ENCODE peak calls at places on chromosome 21, in four cellular contexts. W is mammary epithelial cell, R is K562, P is keratinocyte. F is an unnamed sample. For H3K9me3, the result is how much of the 10 kb centered on the place peaks cover.

GRCh38 chr21:42455196-42455595 is 40.8 kb downstream of the RSPH1 start:
- DNase-seq in W (peak), R (no peak), P (no peak), F (no peak)

GRCh38 chr21:43375827-43376795 is 50.8 kb downstream of the SIK1 start:
- DNase-seq in W (no peak), R (no peak), P (no peak), F (no peak)

GRCh38 chr21:30839304-30839703 is 9.7 kb upstream of the KRTAP7-1 start:
- DNase-seq in W (peak), R (peak), P (no peak), F (no peak)

GRCh38 chr21:17829472-17829871 is 10.3 kb upstream of the C21orf91 start:
- DNase-seq in W (peak), R (no peak), P (no peak), F (no peak)

GRCh38 chr21:27519357-27519756 is 552.5 kb upstream of the ADAMTS5 start:
- DNase-seq in W (peak), R (no peak), P (no peak), F (no peak)

GRCh38 chr21:20999567-21000169 is 1.5 kb downstream of the NCAM2 start:
- DNase-seq in W (peak), R (peak), P (no peak), F (peak)

GRCh38 chr21:42440187-42440792 is 36.6 kb downstream of the UBASH3A start:
- DNase-seq in W (no peak), R (no peak), P (no peak), F (no peak)

GRCh38 chr21:46634966-46635323 is 529 bp upstream of the PRMT2 start:
- DNase-seq in W (peak), R (peak), P (no peak), F (peak)

GRCh38 chr21:41768371-41769042 is 1.7 kb upstream of the RIPK4 start:
- DNase-seq in W (peak), R (peak), P (peak), F (peak)

GRCh38 chr21:33268736-33269441 is 2.7 kb downstream of the IL10RB start:
- DNase-seq in W (peak), R (no peak), P (peak), F (no peak)

GRCh38 chr21:28127390-28127789 is 865.3 kb downstream of the LTN1 start:
- DNase-seq in W (no peak), R (no peak), P (no peak), F (no peak)

GRCh38 chr21:43921602-43921978 is 56.6 kb downstream of the AGPAT3 start:
- DNase-seq in W (no peak), R (peak), P (no peak), F (no peak)

DNA sequence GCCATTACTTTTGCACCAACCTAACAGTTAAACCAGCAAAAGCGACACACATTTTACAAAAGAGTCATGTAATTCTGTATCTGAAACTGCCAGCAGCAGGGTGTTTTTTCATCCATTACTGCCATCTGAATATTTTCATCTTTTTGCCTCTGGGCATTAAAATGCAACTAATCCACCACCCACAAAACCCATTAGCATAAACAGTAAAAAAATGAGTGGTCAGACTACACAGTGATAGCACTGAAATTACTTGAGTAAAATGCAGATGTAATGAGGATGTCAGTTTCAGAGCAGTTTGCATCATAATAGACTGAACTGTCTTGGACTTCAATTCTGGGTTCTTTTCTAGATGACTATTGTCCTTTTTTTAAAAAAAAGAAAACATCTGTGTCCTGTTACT is 132.3 kb downstream of the GABPA start:
- DNase-seq in W (no peak), R (no peak), P (no peak), F (peak)
- H3K9ac ChIP-seq in W (no peak), R (no peak), P (no peak), F (peak)

DNA sequence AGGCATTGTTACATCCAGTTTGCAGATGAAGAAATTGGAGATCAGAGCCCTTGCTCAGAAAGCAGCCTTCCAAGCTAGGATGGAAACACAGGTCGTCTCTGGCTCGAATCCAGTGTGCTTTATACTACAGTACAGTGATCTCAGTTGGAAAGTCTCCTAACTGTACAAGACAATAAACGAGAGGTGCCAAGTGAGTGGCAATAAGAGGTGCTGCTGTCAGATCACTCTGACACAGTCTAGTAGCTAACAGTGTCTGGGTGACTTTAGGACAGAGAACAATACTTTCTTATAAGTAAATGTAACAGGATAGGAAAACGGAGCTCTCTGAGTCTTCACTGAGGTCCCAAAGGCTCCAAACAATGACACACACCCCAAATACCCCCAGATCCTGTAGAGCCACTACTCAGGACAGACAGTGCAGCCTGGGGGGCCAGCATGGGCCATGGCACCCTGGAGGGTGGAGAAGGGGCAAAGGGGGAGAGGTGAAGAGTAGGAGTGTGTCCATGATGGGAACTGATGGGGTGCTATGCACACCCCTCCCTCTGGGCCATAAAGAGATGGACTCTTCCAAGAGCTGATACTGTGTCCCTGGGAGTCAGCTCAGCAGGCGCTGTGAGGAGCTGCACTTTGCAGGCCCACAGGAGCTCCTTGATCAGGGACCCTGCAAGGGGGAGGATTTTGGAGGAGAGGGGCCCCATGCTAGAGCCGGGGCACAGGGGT is 3.3 kb downstream of the SH3BGR start:
- DNase-seq in W (no peak), R (no peak), P (no peak), F (no peak)
- H3K27ac ChIP-seq in W (no peak), R (no peak), P (no peak), F (no peak)

DNA sequence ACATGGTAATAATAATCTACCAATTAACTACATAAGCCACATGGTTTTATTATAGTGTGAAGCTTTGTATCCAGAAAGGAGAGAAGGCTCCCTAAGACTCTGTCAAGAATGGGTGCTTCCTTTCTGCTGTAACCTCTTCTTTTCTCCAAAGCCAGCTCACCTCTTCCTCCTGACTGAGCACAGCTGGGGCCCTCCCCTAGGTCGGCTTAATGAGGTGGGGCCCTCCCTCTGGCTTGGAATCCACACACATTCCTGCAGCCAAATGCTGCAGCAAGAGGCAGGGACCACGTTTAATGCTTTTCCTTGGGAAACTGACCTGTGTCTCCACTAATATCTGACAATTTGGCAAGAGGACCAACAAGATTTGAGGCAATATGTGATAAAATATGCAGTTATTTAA is 94.8 kb downstream of the DSCAM start:
- DNase-seq in W (no peak), R (no peak), P (no peak), F (no peak)
- H3K9me3 ChIP-seq in W (under half), R (under half), P (under half), F (under half)

GRCh38 chr21:36608251-36608650 is 90.7 kb upstream of the SIM2 start:
- DNase-seq in W (no peak), R (no peak), P (no peak), F (no peak)

GRCh38 chr21:36610201-36610600 is 88.7 kb upstream of the SIM2 start:
- DNase-seq in W (no peak), R (no peak), P (no peak), F (no peak)

GRCh38 chr21:36609654-36610053 is 89.3 kb upstream of the SIM2 start:
- DNase-seq in W (no peak), R (no peak), P (no peak), F (no peak)

GRCh38 chr21:36606292-36606982 is 92.5 kb upstream of the SIM2 start:
- DNase-seq in W (no peak), R (no peak), P (no peak), F (no peak)

GRCh38 chr21:36606983-36607325 is 92.0 kb upstream of the SIM2 start:
- DNase-seq in W (no peak), R (no peak), P (no peak), F (no peak)
- H3K9ac ChIP-seq in W (no peak), R (no peak), P (no peak), F (no peak)

DNA sequence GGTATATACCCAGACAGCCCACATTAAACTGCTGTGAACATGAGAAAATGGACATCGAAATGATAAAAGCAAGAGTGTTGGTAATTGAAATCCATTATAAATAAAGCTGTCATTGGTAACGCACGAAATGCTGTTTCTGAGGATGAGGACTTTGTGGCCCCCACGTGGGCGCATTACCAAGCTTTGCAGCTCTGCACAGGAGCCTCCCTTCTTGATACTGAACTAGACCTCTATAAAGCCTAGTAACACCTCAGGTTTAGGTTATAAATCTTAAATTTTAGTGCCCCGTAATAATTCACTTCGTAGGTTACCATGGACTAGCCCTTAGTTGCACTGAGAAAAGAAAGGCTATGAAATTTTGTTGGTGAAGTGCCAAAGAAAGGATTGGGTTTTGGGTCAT is 45.4 kb downstream of the ADARB1 start:
- DNase-seq in W (no peak), R (no peak), P (no peak), F (no peak)
- H3K27ac ChIP-seq in W (no peak), R (no peak), P (no peak), F (peak)

DNA sequence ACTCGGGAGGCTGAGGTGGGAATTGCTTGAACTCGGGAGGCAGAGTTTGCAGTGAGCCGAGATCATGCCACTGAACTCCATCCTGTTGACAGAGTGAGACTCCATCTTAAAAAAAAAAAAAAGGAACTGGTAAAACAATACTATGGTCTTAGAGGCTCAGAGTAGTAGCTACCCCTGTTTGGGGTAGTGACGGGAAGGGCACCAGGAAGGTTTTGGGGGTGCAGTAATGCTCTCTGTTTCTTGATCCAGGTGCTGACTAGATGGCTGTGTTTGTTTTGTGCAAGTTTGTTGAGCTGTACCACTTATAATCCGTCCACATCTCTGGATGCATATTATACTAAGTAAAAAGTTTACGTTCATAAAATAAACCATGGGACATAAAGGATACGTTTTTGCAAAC is 765.8 kb upstream of the TPTE start:
- DNase-seq in W (no peak), R (no peak), P (no peak), F (no peak)
- H3K9me3 ChIP-seq in W (half or more), R (under half), P (under half), F (under half)

F was measured in SK-N-MC.